ENCODE peak calls at places on chromosomes 3 and 15, in five cellular contexts. L is left colon, C is glomerular endothelial cell, U is EL, T is Calu3. X is an unnamed sample.
A peak's percentile ranks its signal among the peaks of the same experiment; 100 is the strongest.

GRCh38 chr3:13552855-13553652 is 4.1 kb downstream of the FBLN2 start:
- DNase-seq in U (no peak), C (no peak), L (no peak), T (no peak), X (no peak)

GRCh38 chr3:168467085-168467714 is 371.5 kb upstream of the GOLIM4 start:
- DNase-seq in C (peak; percentile 4), L (no peak), U (peak; percentile 10), T (peak; percentile 52), X (peak; percentile 4)

GRCh38 chr15:56744701-56745683 is 11.7 kb upstream of the ZNF280D start:
- DNase-seq in C (no peak), T (no peak), L (no peak), U (peak; percentile 18), X (no peak)

GRCh38 chr3:104362319-104362718 is 1004.4 kb upstream of the ALCAM start:
- DNase-seq in U (no peak), L (no peak), C (no peak), T (no peak), X (no peak)

GRCh38 chr15:82963356-82964341 is 11.1 kb upstream of the HOMER2 start:
- DNase-seq in C (no peak), U (peak; percentile 6), T (no peak), L (no peak), X (no peak)

GRCh38 chr15:34239151-34239761 is 14.4 kb downstream of the EMC4 start:
- DNase-seq in L (no peak), U (peak; percentile 92), C (no peak), T (no peak), X (peak; percentile 86)

GRCh38 chr3:127206611-127207516 is 13.9 kb downstream of the PRR23E start:
- DNase-seq in L (no peak), U (no peak), C (no peak), T (no peak), X (no peak)

GRCh38 chr15:59997070-59997701 is 6.9 kb upstream of the FOXB1 start:
- DNase-seq in U (no peak), C (no peak), L (no peak), T (no peak), X (no peak)

GRCh38 chr3:31011383-31011782 is 116.9 kb upstream of the GADL1 start:
- DNase-seq in T (no peak), L (no peak), C (no peak), U (no peak), X (no peak)

GRCh38 chr15:90588427-90588826 is 58.7 kb downstream of the CRTC3 start:
- DNase-seq in C (no peak), T (no peak), U (peak; percentile 8), L (no peak), X (no peak)

GRCh38 chr3:118936811-118937210 is 97.8 kb downstream of the IGSF11 start:
- DNase-seq in T (no peak), U (no peak), L (no peak), C (no peak), X (no peak)

GRCh38 chr15:28726102-28726501 is 13.9 kb upstream of the GOLGA8M start:
- DNase-seq in T (no peak), U (no peak), L (no peak), C (no peak), X (no peak)

GRCh38 chr3:41000471-41000870 is 198.8 kb upstream of the CTNNB1 start:
- DNase-seq in L (no peak), C (no peak), T (no peak), U (no peak), X (no peak)

GRCh38 chr3:114519415-114519814 is 225.6 kb downstream of the TIGIT start:
- DNase-seq in U (peak; percentile 6), C (no peak), L (no peak), T (peak; percentile 29), X (no peak)

GRCh38 chr3:196604548-196604947 is 34.9 kb upstream of the NRROS start:
- DNase-seq in U (no peak), L (no peak), T (peak; percentile 17), C (no peak), X (no peak)

GRCh38 chr3:58003093-58003492 is 5.1 kb upstream of the FLNB start:
- DNase-seq in C (no peak), U (no peak), L (no peak), T (no peak), X (no peak)

GRCh38 chr15:68259883-68260282 is 17.7 kb upstream of the FEM1B start:
- DNase-seq in L (no peak), U (no peak), C (no peak), T (no peak), X (no peak)

GRCh38 chr15:97815841-97816240 is 144.7 kb upstream of the ARRDC4 start:
- DNase-seq in U (no peak), C (no peak), L (no peak), T (no peak), X (no peak)

X was measured in BJ.